ENCODE peak calls at places on chromosomes 11 and 22, in ten cellular contexts. One of them, this sample, is unnamed.

GRCh38 chr11:11265994-11266606 is 87.0 kb downstream of the CSNK2A3 start:
- DNase-seq in GM12864: no peak
- DNase-seq in CD4-positive, alpha-beta memory T cell: no peak
- DNase-seq in fibroblast of the aortic adventitia: peak
- DNase-seq in AG04449: no peak
- DNase-seq in NCI-H1436: peak
- DNase-seq in GM03348: peak
- DNase-seq in SHP77: no peak
- DNase-seq in stimulated activated effector memory CD8-positive, alpha-beta T cell treated with anti-CD3 and anti-CD28 coated beads, Interleukin-12 subunit alpha, Interleukin-12 subunit beta, amount 100 ng/mL, for 72 hours: peak
- DNase-seq in SK-MEL-5: peak
- DNase-seq in this sample: peak

GRCh38 chr11:106789406-106789805 is 228.9 kb downstream of the GUCY1A2 start:
- DNase-seq in stimulated activated effector memory CD8-positive, alpha-beta T cell treated with anti-CD3 and anti-CD28 coated beads, Interleukin-12 subunit alpha, Interleukin-12 subunit beta, amount 100 ng/mL, for 72 hours: no peak
- DNase-seq in CD4-positive, alpha-beta memory T cell: no peak
- DNase-seq in SK-MEL-5: no peak
- DNase-seq in GM12864: no peak
- DNase-seq in fibroblast of the aortic adventitia: no peak
- DNase-seq in GM03348: no peak
- DNase-seq in NCI-H1436: no peak
- DNase-seq in AG04449: no peak
- DNase-seq in SHP77: no peak
- DNase-seq in this sample: no peak

GRCh38 chr11:30683176-30683575 is 97.0 kb upstream of the MPPED2 start:
- DNase-seq in stimulated activated effector memory CD8-positive, alpha-beta T cell treated with anti-CD3 and anti-CD28 coated beads, Interleukin-12 subunit alpha, Interleukin-12 subunit beta, amount 100 ng/mL, for 72 hours: no peak
- DNase-seq in SHP77: no peak
- DNase-seq in NCI-H1436: no peak
- DNase-seq in AG04449: no peak
- DNase-seq in CD4-positive, alpha-beta memory T cell: no peak
- DNase-seq in SK-MEL-5: no peak
- DNase-seq in GM12864: no peak
- DNase-seq in GM03348: no peak
- DNase-seq in fibroblast of the aortic adventitia: no peak
- DNase-seq in this sample: no peak

GRCh38 chr11:67279589-67280340 is 9.3 kb upstream of the ANKRD13D start:
- DNase-seq in AG04449: no peak
- DNase-seq in CD4-positive, alpha-beta memory T cell: no peak
- DNase-seq in SHP77: no peak
- DNase-seq in GM12864: no peak
- DNase-seq in fibroblast of the aortic adventitia: no peak
- DNase-seq in GM03348: no peak
- DNase-seq in NCI-H1436: no peak
- DNase-seq in stimulated activated effector memory CD8-positive, alpha-beta T cell treated with anti-CD3 and anti-CD28 coated beads, Interleukin-12 subunit alpha, Interleukin-12 subunit beta, amount 100 ng/mL, for 72 hours: no peak
- DNase-seq in SK-MEL-5: no peak
- DNase-seq in this sample: no peak

GRCh38 chr11:62542111-62542745 is 4.4 kb downstream of the AHNAK start:
- DNase-seq in CD4-positive, alpha-beta memory T cell: peak
- DNase-seq in NCI-H1436: no peak
- DNase-seq in AG04449: no peak
- DNase-seq in SK-MEL-5: no peak
- DNase-seq in GM03348: no peak
- DNase-seq in stimulated activated effector memory CD8-positive, alpha-beta T cell treated with anti-CD3 and anti-CD28 coated beads, Interleukin-12 subunit alpha, Interleukin-12 subunit beta, amount 100 ng/mL, for 72 hours: no peak
- DNase-seq in fibroblast of the aortic adventitia: no peak
- DNase-seq in SHP77: no peak
- DNase-seq in GM12864: no peak
- DNase-seq in this sample: peak

GRCh38 chr11:92702771-92703170 is 266.7 kb upstream of the MTNR1B start:
- DNase-seq in stimulated activated effector memory CD8-positive, alpha-beta T cell treated with anti-CD3 and anti-CD28 coated beads, Interleukin-12 subunit alpha, Interleukin-12 subunit beta, amount 100 ng/mL, for 72 hours: no peak
- DNase-seq in GM03348: peak
- DNase-seq in GM12864: no peak
- DNase-seq in fibroblast of the aortic adventitia: peak
- DNase-seq in AG04449: peak
- DNase-seq in SK-MEL-5: no peak
- DNase-seq in NCI-H1436: no peak
- DNase-seq in CD4-positive, alpha-beta memory T cell: no peak
- DNase-seq in SHP77: no peak
- DNase-seq in this sample: no peak

GRCh38 chr11:65862191-65862735 is 2.0 kb downstream of the MUS81 start:
- DNase-seq in GM03348: no peak
- DNase-seq in fibroblast of the aortic adventitia: no peak
- DNase-seq in SK-MEL-5: no peak
- DNase-seq in stimulated activated effector memory CD8-positive, alpha-beta T cell treated with anti-CD3 and anti-CD28 coated beads, Interleukin-12 subunit alpha, Interleukin-12 subunit beta, amount 100 ng/mL, for 72 hours: peak
- DNase-seq in GM12864: no peak
- DNase-seq in NCI-H1436: no peak
- DNase-seq in SHP77: no peak
- DNase-seq in AG04449: no peak
- DNase-seq in CD4-positive, alpha-beta memory T cell: no peak
- DNase-seq in this sample: no peak

GRCh38 chr22:37187891-37188761 is at the start of gene C1QTNF6:
- DNase-seq in NCI-H1436: no peak
- DNase-seq in SK-MEL-5: peak
- DNase-seq in GM12864: no peak
- DNase-seq in fibroblast of the aortic adventitia: peak
- DNase-seq in CD4-positive, alpha-beta memory T cell: no peak
- DNase-seq in GM03348: peak
- DNase-seq in stimulated activated effector memory CD8-positive, alpha-beta T cell treated with anti-CD3 and anti-CD28 coated beads, Interleukin-12 subunit alpha, Interleukin-12 subunit beta, amount 100 ng/mL, for 72 hours: no peak
- DNase-seq in AG04449: no peak
- DNase-seq in SHP77: peak
- DNase-seq in this sample: no peak

GRCh38 chr22:50141462-50141861 is 29.1 kb upstream of the PANX2 start:
- DNase-seq in stimulated activated effector memory CD8-positive, alpha-beta T cell treated with anti-CD3 and anti-CD28 coated beads, Interleukin-12 subunit alpha, Interleukin-12 subunit beta, amount 100 ng/mL, for 72 hours: no peak
- DNase-seq in NCI-H1436: no peak
- DNase-seq in fibroblast of the aortic adventitia: no peak
- DNase-seq in GM03348: no peak
- DNase-seq in SHP77: peak
- DNase-seq in GM12864: no peak
- DNase-seq in SK-MEL-5: no peak
- DNase-seq in CD4-positive, alpha-beta memory T cell: no peak
- DNase-seq in AG04449: no peak
- DNase-seq in this sample: peak

GRCh38 chr11:124225471-124225870 is 15.4 kb upstream of the OR8G1 start:
- DNase-seq in NCI-H1436: no peak
- DNase-seq in SK-MEL-5: no peak
- DNase-seq in SHP77: no peak
- DNase-seq in fibroblast of the aortic adventitia: no peak
- DNase-seq in CD4-positive, alpha-beta memory T cell: no peak
- DNase-seq in stimulated activated effector memory CD8-positive, alpha-beta T cell treated with anti-CD3 and anti-CD28 coated beads, Interleukin-12 subunit alpha, Interleukin-12 subunit beta, amount 100 ng/mL, for 72 hours: no peak
- DNase-seq in GM03348: no peak
- DNase-seq in GM12864: no peak
- DNase-seq in AG04449: no peak
- DNase-seq in this sample: no peak

GRCh38 chr22:50576070-50576469 is 2.2 kb downstream of the CPT1B start:
- DNase-seq in fibroblast of the aortic adventitia: peak
- DNase-seq in CD4-positive, alpha-beta memory T cell: no peak
- DNase-seq in SHP77: peak
- DNase-seq in GM12864: no peak
- DNase-seq in AG04449: no peak
- DNase-seq in GM03348: no peak
- DNase-seq in stimulated activated effector memory CD8-positive, alpha-beta T cell treated with anti-CD3 and anti-CD28 coated beads, Interleukin-12 subunit alpha, Interleukin-12 subunit beta, amount 100 ng/mL, for 72 hours: no peak
- DNase-seq in NCI-H1436: no peak
- DNase-seq in SK-MEL-5: peak
- DNase-seq in this sample: no peak

GRCh38 chr11:4539603-4540219 is 5.3 kb upstream of the OR52M1 start:
- DNase-seq in fibroblast of the aortic adventitia: peak
- DNase-seq in SHP77: peak
- DNase-seq in GM12864: no peak
- DNase-seq in CD4-positive, alpha-beta memory T cell: no peak
- DNase-seq in GM03348: peak
- DNase-seq in SK-MEL-5: peak
- DNase-seq in stimulated activated effector memory CD8-positive, alpha-beta T cell treated with anti-CD3 and anti-CD28 coated beads, Interleukin-12 subunit alpha, Interleukin-12 subunit beta, amount 100 ng/mL, for 72 hours: peak
- DNase-seq in AG04449: no peak
- DNase-seq in NCI-H1436: peak
- DNase-seq in this sample: no peak

GRCh38 chr11:119087747-119088241 is 3.1 kb downstream of the HMBS start:
- DNase-seq in stimulated activated effector memory CD8-positive, alpha-beta T cell treated with anti-CD3 and anti-CD28 coated beads, Interleukin-12 subunit alpha, Interleukin-12 subunit beta, amount 100 ng/mL, for 72 hours: no peak
- DNase-seq in NCI-H1436: no peak
- DNase-seq in AG04449: no peak
- DNase-seq in SK-MEL-5: no peak
- DNase-seq in SHP77: no peak
- DNase-seq in GM03348: no peak
- DNase-seq in CD4-positive, alpha-beta memory T cell: no peak
- DNase-seq in fibroblast of the aortic adventitia: no peak
- DNase-seq in GM12864: no peak
- DNase-seq in this sample: no peak

This sample was measured in NCI-H774.